ENCODE peak calls at places on chromosomes 1 and 21, in ten cellular contexts. K is AG10803, A is mesothelial cell of epicardium, E is adrenal gland, F is neural progenitor cell, O is endothelial cell, Y is right atrium auricular region, Z is A549, C is hepatocyte, N is omental fat pad. S is an unnamed sample.

GRCh38 chr1:1213153-1213918 is 617 bp downstream of the TNFRSF4 start:
- DNase-seq in N (no peak), A (no peak), Z (no peak), E (no peak), Y (no peak), K (no peak), C (no peak), F (no peak), O (no peak), S (no peak)

GRCh38 chr21:17370263-17370662 is 142.6 kb upstream of the CXADR start:
- DNase-seq in O (no peak), F (no peak), C (peak), Z (no peak), K (no peak), Y (no peak), N (no peak), A (peak), E (no peak), S (no peak)

GRCh38 chr1:110607663-110608230 is 1.6 kb upstream of the KCNA2 start:
- DNase-seq in C (no peak), O (no peak), Z (no peak), Y (no peak), N (no peak), E (no peak), K (no peak), F (peak), A (no peak), S (no peak)

GRCh38 chr1:15425521-15425920 is 12.7 kb upstream of the CTRC start:
- DNase-seq in F (no peak), Y (no peak), O (no peak), N (no peak), C (no peak), Z (no peak), K (no peak), E (no peak), A (no peak), S (no peak)

GRCh38 chr1:35834218-35834617 is 26.4 kb downstream of the AGO4 start:
- DNase-seq in O (no peak), C (no peak), F (no peak), K (peak), Z (no peak), E (no peak), N (no peak), A (no peak), Y (no peak), S (no peak)

GRCh38 chr1:233355841-233356704 is 28.5 kb downstream of the MAP3K21 start:
- DNase-seq in N (no peak), K (no peak), F (no peak), Z (no peak), Y (no peak), A (no peak), C (no peak), O (no peak), E (no peak), S (no peak)

GRCh38 chr1:44553771-44554170 is 120.5 kb downstream of the TMEM53 start:
- DNase-seq in C (peak), Y (no peak), N (no peak), K (peak), E (no peak), A (no peak), F (no peak), Z (peak), O (no peak), S (no peak)

GRCh38 chr1:160814856-160815255 is 18.9 kb downstream of the LY9 start:
- DNase-seq in C (no peak), O (no peak), F (no peak), Z (no peak), K (no peak), N (no peak), A (no peak), E (no peak), Y (no peak), S (no peak)

GRCh38 chr21:17612565-17613241 is at the start of gene BTG3:
- DNase-seq in F (peak), Y (peak), O (peak), A (peak), E (peak), Z (peak), K (peak), N (no peak), C (peak), S (peak)

GRCh38 chr1:109354940-109355339 is 42.8 kb downstream of the SORT1 start:
- DNase-seq in K (no peak), E (no peak), A (no peak), F (no peak), N (no peak), Y (no peak), Z (no peak), O (no peak), C (no peak), S (no peak)

GRCh38 chr21:44368711-44369446 is 15.5 kb downstream of the TRPM2 start:
- DNase-seq in C (peak), N (no peak), O (no peak), Z (no peak), K (no peak), F (peak), A (no peak), Y (no peak), E (peak), S (no peak)

GRCh38 chr1:168867941-168868634 is 139.1 kb upstream of the DPT start:
- DNase-seq in E (no peak), O (no peak), K (no peak), Z (no peak), C (no peak), F (no peak), N (no peak), Y (no peak), A (no peak), S (no peak)

GRCh38 chr1:10490271-10490970 is 15.7 kb downstream of the PEX14 start:
- DNase-seq in F (peak), Z (no peak), C (no peak), K (no peak), A (no peak), E (peak), O (no peak), Y (no peak), N (no peak), S (no peak)

GRCh38 chr1:60960846-60961542 is 121.4 kb upstream of the NFIA start:
- DNase-seq in N (no peak), C (no peak), Z (no peak), K (no peak), Y (no peak), E (no peak), O (no peak), F (no peak), A (no peak), S (no peak)

GRCh38 chr1:26516987-26517765 is 12.4 kb upstream of the RPS6KA1 start:
- DNase-seq in C (no peak), K (no peak), Y (no peak), E (no peak), N (no peak), A (no peak), F (no peak), Z (no peak), O (no peak), S (no peak)

GRCh38 chr1:94001397-94002045 is 92.3 kb upstream of the GCLM start:
- DNase-seq in F (no peak), N (no peak), O (no peak), E (no peak), C (no peak), Z (no peak), K (no peak), A (no peak), Y (peak), S (no peak)

DNA sequence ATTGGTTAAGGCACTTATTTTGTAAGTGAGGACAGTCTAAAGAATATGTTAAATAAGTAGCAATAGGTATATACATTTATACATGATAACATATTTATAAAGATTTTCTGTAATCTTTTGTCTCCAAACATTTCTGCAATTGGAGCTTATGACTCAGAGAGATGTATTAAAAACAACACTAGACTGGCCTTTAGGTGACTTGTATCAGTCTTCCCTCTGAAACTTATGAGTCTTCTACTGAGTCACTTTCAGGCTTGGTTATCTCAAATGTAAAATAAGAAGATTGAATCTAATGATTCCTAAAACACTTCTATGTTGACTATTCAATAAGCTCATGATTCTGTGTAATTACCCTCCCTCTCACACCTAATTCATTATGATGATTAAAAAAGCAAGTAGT is 672.6 kb upstream of the NEGR1 start:
- DNase-seq in K (no peak), N (no peak), E (no peak), C (no peak), F (no peak), Y (no peak), A (no peak), O (no peak), Z (no peak), S (no peak)
- TF ChIP-seq CTCF in K (no peak), N (no peak), E (no peak), C (no peak), F (no peak), Y (no peak), A (no peak), O (no peak), Z (no peak), S (no peak)

DNA sequence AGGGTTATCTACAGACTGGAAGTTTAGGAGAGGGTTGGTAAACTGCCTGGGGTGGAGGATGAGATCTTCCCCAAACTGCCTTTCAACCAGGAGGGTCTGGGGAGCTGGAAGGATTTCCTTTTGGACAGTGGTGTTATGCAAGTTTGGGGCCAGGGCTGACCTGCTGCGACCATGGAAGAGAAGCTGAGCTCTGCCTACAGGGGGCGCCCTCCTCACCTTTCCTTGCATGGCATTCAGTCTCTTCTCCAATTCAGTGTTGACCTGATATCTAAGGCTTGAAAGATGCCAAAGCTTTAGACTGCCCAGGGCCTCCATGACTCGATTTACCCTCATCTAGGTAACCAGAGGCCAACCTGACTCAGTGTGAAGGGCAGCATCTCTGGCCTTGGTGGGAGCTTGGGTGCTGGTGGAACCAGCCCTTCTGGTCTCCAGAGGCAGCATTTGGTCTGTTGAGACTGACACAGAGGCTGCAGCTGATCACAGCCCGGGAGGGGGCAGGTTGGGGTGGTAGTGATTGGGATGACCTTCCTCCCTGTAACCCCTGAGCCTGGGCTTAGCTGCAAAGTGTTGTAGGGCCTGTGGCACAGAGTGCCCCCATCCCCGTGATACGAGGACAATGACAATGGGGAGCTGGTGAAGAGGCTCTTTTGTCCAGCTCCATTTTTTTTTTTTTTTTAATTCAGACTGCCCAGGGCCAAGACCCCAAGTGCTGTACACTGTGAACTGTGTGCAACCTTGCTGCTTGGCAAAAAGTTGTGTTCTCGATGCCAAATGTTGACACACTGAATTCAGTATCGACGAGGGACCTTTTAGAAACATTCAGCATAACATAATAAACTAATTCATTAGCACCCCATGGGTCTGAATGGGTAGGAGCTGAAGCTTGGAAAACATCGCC is 169.9 kb downstream of the GRIK3 start:
- DNase-seq in E (peak), F (peak), K (no peak), Z (no peak), O (peak), N (no peak), A (no peak), Y (no peak), C (no peak), S (no peak)
- TF ChIP-seq CTCF in E (no peak), F (peak), K (peak), Z (no peak), O (peak), N (no peak), A (peak), Y (no peak), C (peak), S (peak)

DNA sequence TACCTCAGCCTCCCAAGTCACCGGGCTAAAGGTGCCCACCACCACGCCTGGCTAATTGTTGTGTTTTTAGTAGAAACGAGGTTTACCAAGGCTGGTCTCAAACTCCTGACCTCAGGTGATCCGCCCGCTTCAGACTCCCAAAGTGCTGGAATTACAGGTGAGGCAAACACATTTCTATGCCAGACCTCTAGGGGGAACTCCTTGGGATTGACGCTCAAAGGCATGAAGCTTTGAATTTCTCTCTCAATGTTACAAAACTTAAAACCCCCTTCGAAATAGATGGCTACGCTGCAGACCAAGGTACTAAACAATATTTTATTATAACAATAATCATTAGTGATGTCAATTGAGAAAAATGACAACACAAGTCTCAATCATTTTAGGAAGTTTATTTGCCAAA is 330.0 kb downstream of the SETD4 start:
- DNase-seq in N (no peak), Y (no peak), K (no peak), C (no peak), O (no peak), E (no peak), F (no peak), Z (no peak), A (no peak), S (no peak)
- TF ChIP-seq CTCF in N (no peak), Y (no peak), K (no peak), C (no peak), O (peak), E (no peak), F (peak), Z (no peak), A (no peak), S (no peak)

GRCh38 chr21:31659286-31660133 is at the start of gene SOD1:
- DNase-seq in N (peak), C (peak), E (peak), A (peak), F (peak), Z (peak), K (peak), O (peak), Y (peak), S (peak)
- TF ChIP-seq CTCF in N (no peak), C (no peak), E (peak), A (no peak), F (no peak), Z (no peak), K (no peak), O (no peak), Y (peak), S (no peak)

GRCh38 chr1:79355073-79355472 is 348.5 kb upstream of the ADGRL4 start:
- DNase-seq in Y (no peak), K (peak), E (no peak), F (no peak), N (no peak), O (no peak), A (no peak), Z (no peak), C (no peak), S (no peak)

DNA sequence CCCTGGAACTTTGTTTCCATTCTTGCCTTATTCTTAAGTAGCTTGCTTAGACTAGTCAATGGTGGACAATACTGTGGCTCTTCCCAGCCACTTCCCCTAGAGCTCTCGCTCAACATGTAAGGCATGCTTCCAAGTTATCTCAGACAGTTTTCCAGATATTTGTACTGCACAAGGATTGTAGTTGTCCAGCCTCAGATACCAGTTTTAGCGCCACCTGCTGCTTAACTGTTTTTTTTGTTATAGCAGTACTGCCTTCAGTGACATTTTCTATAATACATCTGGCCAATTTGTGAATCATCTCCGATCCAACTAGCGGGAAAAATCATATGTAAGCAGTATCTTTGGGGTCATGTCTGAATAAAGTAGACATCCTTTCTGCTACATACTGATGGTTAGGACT is 346.7 kb upstream of the ADGRL4 start:
- DNase-seq in A (no peak), C (peak), Z (peak), E (peak), F (peak), Y (no peak), K (peak), N (no peak), O (peak), S (no peak)
- TF ChIP-seq CTCF in A (no peak), C (peak), Z (peak), E (peak), F (peak), Y (peak), K (peak), N (no peak), O (peak), S (peak)

GRCh38 chr1:151510614-151510956 is 602 bp upstream of the CGN start:
- DNase-seq in C (no peak), N (no peak), Z (no peak), F (no peak), E (no peak), A (no peak), K (no peak), Y (no peak), O (no peak), S (no peak)

GRCh38 chr1:151512801-151513625 is 1.8 kb downstream of the CGN start:
- DNase-seq in Y (no peak), Z (no peak), K (no peak), N (no peak), A (peak), F (peak), E (no peak), O (no peak), C (peak), S (no peak)

GRCh38 chr1:151510957-151511635 is at the start of gene CGN:
- DNase-seq in O (peak), Z (peak), E (peak), K (peak), Y (peak), C (peak), A (peak), N (peak), F (peak), S (peak)

GRCh38 chr1:151512326-151512725 is 1.1 kb downstream of the CGN start:
- DNase-seq in F (no peak), N (no peak), Y (no peak), Z (no peak), K (no peak), C (no peak), O (no peak), A (no peak), E (no peak), S (no peak)

DNA sequence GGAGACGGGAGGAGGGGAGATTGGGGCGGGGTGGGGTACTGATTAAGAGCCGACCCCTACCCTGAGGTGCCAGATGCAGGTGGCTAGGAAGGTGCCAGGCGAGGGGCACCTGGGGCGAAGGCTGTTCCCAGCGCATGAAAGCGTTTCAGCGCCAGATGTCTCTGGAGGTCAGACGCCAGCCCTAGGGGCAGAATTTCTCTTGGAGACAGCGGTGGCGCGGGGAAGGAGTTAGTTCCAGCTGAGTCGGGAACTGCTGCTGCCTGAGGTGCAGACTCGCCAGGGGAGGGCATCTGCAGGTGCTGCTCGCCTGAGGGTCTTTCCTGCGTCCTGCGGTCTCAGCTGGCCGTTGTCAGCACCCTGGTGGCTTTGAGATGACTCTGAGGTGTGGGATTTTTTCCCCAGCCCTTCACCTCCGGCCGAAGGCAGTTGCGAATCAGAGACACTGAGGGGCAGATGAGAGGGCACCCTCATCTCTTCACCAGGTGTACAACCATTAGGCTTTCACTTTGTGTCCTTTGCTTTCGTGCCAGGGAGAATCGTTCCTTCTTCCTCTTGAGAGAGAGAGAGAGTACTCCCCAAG is 539 bp downstream of the CGN start:
- DNase-seq in F (peak), C (peak), A (peak), Z (peak), Y (peak), K (no peak), O (peak), E (peak), N (no peak), S (no peak)
- TF ChIP-seq CTCF in F (peak), C (peak), A (no peak), Z (no peak), Y (no peak), K (peak), O (no peak), E (no peak), N (no peak), S (no peak)

GRCh38 chr1:99756598-99756997 is 9.8 kb downstream of the FRRS1 start:
- DNase-seq in A (no peak), N (no peak), Y (no peak), F (no peak), Z (peak), O (no peak), E (no peak), K (peak), C (no peak), S (no peak)

GRCh38 chr1:99751877-99752504 is 14.4 kb downstream of the FRRS1 start:
- DNase-seq in F (no peak), K (no peak), O (no peak), C (no peak), N (no peak), A (no peak), Y (no peak), Z (no peak), E (peak), S (no peak)

GRCh38 chr1:99755664-99756063 is 10.8 kb downstream of the FRRS1 start:
- DNase-seq in K (no peak), O (no peak), F (no peak), Y (no peak), Z (no peak), C (no peak), E (no peak), N (no peak), A (no peak), S (no peak)

GRCh38 chr1:99754697-99755096 is 11.7 kb downstream of the FRRS1 start:
- DNase-seq in Z (no peak), A (no peak), N (no peak), Y (no peak), E (no peak), K (no peak), O (no peak), F (no peak), C (no peak), S (no peak)

DNA sequence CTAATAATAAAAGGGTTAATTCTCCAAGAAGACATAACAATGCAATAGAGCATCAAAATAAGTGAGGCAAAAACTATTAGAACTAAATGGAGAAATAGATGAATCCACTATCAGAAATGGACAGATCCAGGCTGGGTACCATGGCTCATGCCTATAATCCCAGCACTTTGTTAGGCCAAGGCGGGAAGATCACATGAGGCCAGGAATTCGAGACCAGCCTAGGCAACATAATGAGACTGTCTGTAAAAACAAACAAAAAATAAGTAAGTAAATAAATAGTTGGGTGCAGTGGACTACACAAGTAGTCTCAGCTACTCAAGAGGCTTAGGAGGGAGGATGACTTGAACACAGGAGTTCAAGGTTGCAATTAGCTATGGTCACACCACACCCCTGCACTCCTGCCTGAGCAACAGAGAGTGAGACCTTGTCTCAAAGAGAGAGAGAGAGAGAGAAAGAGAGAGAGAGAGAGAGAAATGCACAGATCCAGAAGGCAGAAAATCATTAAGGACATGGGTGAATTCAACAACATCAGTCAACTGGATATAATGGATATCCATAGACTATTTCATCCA is 12.3 kb downstream of the FRRS1 start:
- DNase-seq in A (no peak), Y (no peak), C (no peak), N (no peak), E (no peak), O (no peak), F (no peak), Z (peak), K (no peak), S (no peak)
- TF ChIP-seq CTCF in A (no peak), Y (no peak), C (no peak), N (no peak), E (no peak), O (no peak), F (no peak), Z (no peak), K (no peak), S (no peak)